ENCODE peak calls at places on chromosomes 11 and 22, in four cellular contexts. M is stomach, O is left cardiac atrium, T is HT1080. U is an unnamed sample.

GRCh38 chr11:42727879-42728278 is 583.9 kb upstream of the API5 start:
- DNase-seq in M (no peak), O (no peak), T (no peak), U (no peak)

GRCh38 chr11:72848846-72849466 is 34.7 kb downstream of the ATG16L2 start:
- DNase-seq in M (no peak), O (peak), T (peak), U (no peak)

GRCh38 chr11:65700377-65700776 is 11.7 kb upstream of the KAT5 start:
- DNase-seq in M (no peak), O (no peak), T (no peak), U (no peak)

GRCh38 chr11:134638796-134639540 is 226.9 kb upstream of the B3GAT1 start:
- DNase-seq in M (no peak), O (no peak), T (no peak), U (peak)

GRCh38 chr11:64379160-64379559 is 20.2 kb downstream of the RPS6KA4 start:
- DNase-seq in M (no peak), O (no peak), T (no peak), U (no peak)

GRCh38 chr11:61107888-61108287 is 5.6 kb downstream of the CD5 start:
- DNase-seq in M (no peak), O (no peak), T (no peak), U (no peak)

GRCh38 chr11:32968541-32968940 is 47.1 kb upstream of the DEPDC7 start:
- DNase-seq in M (no peak), O (no peak), T (no peak), U (no peak)

GRCh38 chr11:64844330-64845124 is at the start of gene CDC42BPG:
- DNase-seq in M (peak), O (peak), T (no peak), U (peak)

GRCh38 chr11:120326845-120327281 is 1.8 kb downstream of the TLCD5 start:
- DNase-seq in M (no peak), O (no peak), T (no peak), U (no peak)

GRCh38 chr11:111624602-111625001 is 22.4 kb downstream of the SIK2 start:
- DNase-seq in M (no peak), O (no peak), T (no peak), U (no peak)

GRCh38 chr11:2086239-2087040 is 52.7 kb downstream of the IGF2 start:
- DNase-seq in M (peak), O (no peak), T (no peak), U (no peak)

GRCh38 chr11:67057410-67057757 is 737 bp downstream of the RHOD start:
- DNase-seq in M (no peak), O (no peak), T (no peak), U (no peak)

GRCh38 chr11:66115638-66116410 is 45.8 kb downstream of the PACS1 start:
- DNase-seq in M (no peak), O (no peak), T (no peak), U (no peak)

GRCh38 chr22:21726650-21727049 is 8.9 kb downstream of the YPEL1 start:
- DNase-seq in M (no peak), O (no peak), T (no peak), U (no peak)

GRCh38 chr22:46484861-46485595 is 52.4 kb downstream of the CELSR1 start:
- DNase-seq in M (no peak), O (no peak), T (no peak), U (no peak)

GRCh38 chr22:47837703-47838102 is 1075.3 kb downstream of the TBC1D22A start:
- DNase-seq in M (no peak), O (no peak), T (peak), U (no peak)

GRCh38 chr11:106271126-106271525 is 193.7 kb downstream of the AASDHPPT start:
- DNase-seq in M (no peak), O (no peak), T (no peak), U (no peak)

GRCh38 chr11:118634435-118635236 is 27.2 kb downstream of the PHLDB1 start:
- DNase-seq in M (peak), O (peak), T (no peak), U (peak)

GRCh38 chr11:85685131-85685819 is 720 bp downstream of the CCDC89 start:
- DNase-seq in M (no peak), O (no peak), T (no peak), U (no peak)

GRCh38 chr11:62392944-62393628 is 25.7 kb upstream of the SCGB1A1 start:
- DNase-seq in M (no peak), O (no peak), T (peak), U (no peak)

GRCh38 chr11:14819596-14819995 is 72.4 kb downstream of the CYP2R1 start:
- DNase-seq in M (no peak), O (no peak), T (no peak), U (no peak)

GRCh38 chr22:40541300-40541699 is 95.2 kb downstream of the MRTFA start:
- DNase-seq in M (no peak), O (no peak), T (no peak), U (no peak)

GRCh38 chr11:113341388-113342165 is 27.2 kb downstream of the TTC12 start:
- DNase-seq in M (no peak), O (no peak), T (no peak), U (no peak)

GRCh38 chr11:68446046-68446725 is 14.4 kb upstream of the PPP6R3 start:
- DNase-seq in M (no peak), O (no peak), T (no peak), U (no peak)

GRCh38 chr11:45795379-45795778 is 9.6 kb upstream of the SLC35C1 start:
- DNase-seq in M (no peak), O (no peak), T (no peak), U (no peak)

GRCh38 chr11:17651681-17652080 is 67.7 kb upstream of the MYOD1 start:
- DNase-seq in M (no peak), O (no peak), T (no peak), U (no peak)

GRCh38 chr11:129992161-129992944 is 10.3 kb downstream of the PRDM10 start:
- DNase-seq in M (peak), O (no peak), T (peak), U (peak)

GRCh38 chr11:97854357-97854756 is 1166.4 kb upstream of the CNTN5 start:
- DNase-seq in M (no peak), O (no peak), T (no peak), U (no peak)

GRCh38 chr22:20027966-20028854 is 7.3 kb downstream of the TANGO2 start:
- DNase-seq in M (no peak), O (no peak), T (no peak), U (no peak)

GRCh38 chr11:108871152-108871551 is 206.3 kb downstream of the DDX10 start:
- DNase-seq in M (no peak), O (peak), T (peak), U (no peak)

GRCh38 chr11:120389693-120390584 is 53.7 kb downstream of the ARHGEF12 start:
- DNase-seq in M (no peak), O (no peak), T (no peak), U (no peak)

GRCh38 chr22:24431309-24432034 is 4.1 kb downstream of the ADORA2A start:
- DNase-seq in M (no peak), O (peak), T (no peak), U (no peak)

GRCh38 chr11:36684840-36685800 is 87.1 kb upstream of the RAG2 start:
- DNase-seq in M (no peak), O (no peak), T (no peak), U (no peak)

U was measured in colonic mucosa.